ENCODE peak calls at places on chromosomes 12 and 14, in eight cellular contexts. One of them, this sample, is unnamed.

GRCh38 chr14:22900088-22900799 is 17.2 kb downstream of the REM2 start:
- DNase-seq in iris pigment epithelial cell: peak
- DNase-seq in fibroblast of villous mesenchyme: peak
- DNase-seq in Calu3: peak
- DNase-seq in activated CD4-positive, CD25-positive, alpha-beta regulatory T cell: peak
- DNase-seq in SK-MEL-5: peak
- DNase-seq in A172: peak
- DNase-seq in HT-29: peak
- DNase-seq in this sample: no peak

GRCh38 chr14:58077621-58078020 is 74.4 kb downstream of the ARMH4 start:
- DNase-seq in A172: peak
- DNase-seq in SK-MEL-5: no peak
- DNase-seq in fibroblast of villous mesenchyme: peak
- DNase-seq in iris pigment epithelial cell: peak
- DNase-seq in Calu3: no peak
- DNase-seq in HT-29: no peak
- DNase-seq in activated CD4-positive, CD25-positive, alpha-beta regulatory T cell: no peak
- DNase-seq in this sample: no peak

GRCh38 chr12:112032292-112032691 is 19.1 kb downstream of the ERP29 start:
- DNase-seq in Calu3: no peak
- DNase-seq in iris pigment epithelial cell: no peak
- DNase-seq in activated CD4-positive, CD25-positive, alpha-beta regulatory T cell: no peak
- DNase-seq in fibroblast of villous mesenchyme: no peak
- DNase-seq in A172: no peak
- DNase-seq in SK-MEL-5: no peak
- DNase-seq in HT-29: no peak
- DNase-seq in this sample: no peak

GRCh38 chr12:94614288-94614721 is 36.1 kb downstream of the TMCC3 start:
- DNase-seq in HT-29: no peak
- DNase-seq in fibroblast of villous mesenchyme: peak
- DNase-seq in Calu3: no peak
- DNase-seq in SK-MEL-5: peak
- DNase-seq in A172: peak
- DNase-seq in activated CD4-positive, CD25-positive, alpha-beta regulatory T cell: no peak
- DNase-seq in iris pigment epithelial cell: peak
- DNase-seq in this sample: no peak

GRCh38 chr14:20873370-20874177 is 17.6 kb upstream of the RNASE3 start:
- DNase-seq in A172: peak
- DNase-seq in activated CD4-positive, CD25-positive, alpha-beta regulatory T cell: peak
- DNase-seq in iris pigment epithelial cell: peak
- DNase-seq in SK-MEL-5: peak
- DNase-seq in Calu3: peak
- DNase-seq in HT-29: peak
- DNase-seq in fibroblast of villous mesenchyme: peak
- DNase-seq in this sample: peak

GRCh38 chr14:94051115-94051514 is 25.0 kb downstream of the OTUB2 start:
- DNase-seq in iris pigment epithelial cell: peak
- DNase-seq in activated CD4-positive, CD25-positive, alpha-beta regulatory T cell: no peak
- DNase-seq in HT-29: peak
- DNase-seq in SK-MEL-5: peak
- DNase-seq in A172: no peak
- DNase-seq in Calu3: peak
- DNase-seq in fibroblast of villous mesenchyme: peak
- DNase-seq in this sample: no peak

GRCh38 chr12:121217761-121218160 is 7.8 kb downstream of the P2RX4 start:
- DNase-seq in iris pigment epithelial cell: no peak
- DNase-seq in fibroblast of villous mesenchyme: no peak
- DNase-seq in activated CD4-positive, CD25-positive, alpha-beta regulatory T cell: no peak
- DNase-seq in SK-MEL-5: no peak
- DNase-seq in HT-29: no peak
- DNase-seq in Calu3: no peak
- DNase-seq in A172: no peak
- DNase-seq in this sample: no peak

GRCh38 chr12:14954269-14954668 is 7.1 kb downstream of the ARHGDIB start:
- DNase-seq in SK-MEL-5: no peak
- DNase-seq in HT-29: no peak
- DNase-seq in fibroblast of villous mesenchyme: no peak
- DNase-seq in A172: no peak
- DNase-seq in Calu3: no peak
- DNase-seq in iris pigment epithelial cell: peak
- DNase-seq in activated CD4-positive, CD25-positive, alpha-beta regulatory T cell: no peak
- DNase-seq in this sample: no peak

GRCh38 chr12:2719405-2719804 is 75.4 kb upstream of the FKBP4 start:
- DNase-seq in SK-MEL-5: no peak
- DNase-seq in fibroblast of villous mesenchyme: no peak
- DNase-seq in HT-29: no peak
- DNase-seq in activated CD4-positive, CD25-positive, alpha-beta regulatory T cell: no peak
- DNase-seq in A172: peak
- DNase-seq in Calu3: no peak
- DNase-seq in iris pigment epithelial cell: no peak
- DNase-seq in this sample: no peak

GRCh38 chr14:38762845-38763244 is 340.2 kb downstream of the SEC23A start:
- DNase-seq in iris pigment epithelial cell: no peak
- DNase-seq in HT-29: no peak
- DNase-seq in activated CD4-positive, CD25-positive, alpha-beta regulatory T cell: no peak
- DNase-seq in A172: no peak
- DNase-seq in Calu3: no peak
- DNase-seq in fibroblast of villous mesenchyme: no peak
- DNase-seq in SK-MEL-5: no peak
- DNase-seq in this sample: no peak

GRCh38 chr14:103871596-103872480 is 24.5 kb upstream of the PPP1R13B start:
- DNase-seq in SK-MEL-5: no peak
- DNase-seq in iris pigment epithelial cell: no peak
- DNase-seq in A172: no peak
- DNase-seq in activated CD4-positive, CD25-positive, alpha-beta regulatory T cell: peak
- DNase-seq in HT-29: no peak
- DNase-seq in fibroblast of villous mesenchyme: no peak
- DNase-seq in Calu3: peak
- DNase-seq in this sample: peak

GRCh38 chr14:22797017-22797917 is 18.0 kb downstream of the SLC7A7 start:
- DNase-seq in activated CD4-positive, CD25-positive, alpha-beta regulatory T cell: no peak
- DNase-seq in fibroblast of villous mesenchyme: no peak
- DNase-seq in iris pigment epithelial cell: no peak
- DNase-seq in A172: no peak
- DNase-seq in SK-MEL-5: no peak
- DNase-seq in Calu3: no peak
- DNase-seq in HT-29: no peak
- DNase-seq in this sample: no peak

GRCh38 chr12:116939734-116940133 is 29.0 kb downstream of the FBXW8 start:
- DNase-seq in iris pigment epithelial cell: peak
- DNase-seq in A172: no peak
- DNase-seq in SK-MEL-5: no peak
- DNase-seq in Calu3: no peak
- DNase-seq in fibroblast of villous mesenchyme: no peak
- DNase-seq in HT-29: no peak
- DNase-seq in activated CD4-positive, CD25-positive, alpha-beta regulatory T cell: no peak
- DNase-seq in this sample: no peak

GRCh38 chr12:2688381-2688881 is 106.3 kb upstream of the FKBP4 start:
- DNase-seq in activated CD4-positive, CD25-positive, alpha-beta regulatory T cell: no peak
- DNase-seq in SK-MEL-5: no peak
- DNase-seq in Calu3: no peak
- DNase-seq in HT-29: no peak
- DNase-seq in iris pigment epithelial cell: no peak
- DNase-seq in A172: no peak
- DNase-seq in fibroblast of villous mesenchyme: no peak
- DNase-seq in this sample: no peak

GRCh38 chr12:116996648-116997047 is 85.9 kb downstream of the FBXW8 start:
- DNase-seq in Calu3: no peak
- DNase-seq in A172: no peak
- DNase-seq in SK-MEL-5: no peak
- DNase-seq in HT-29: no peak
- DNase-seq in activated CD4-positive, CD25-positive, alpha-beta regulatory T cell: no peak
- DNase-seq in fibroblast of villous mesenchyme: no peak
- DNase-seq in iris pigment epithelial cell: no peak
- DNase-seq in this sample: no peak

GRCh38 chr12:15494329-15495046 is 172.2 kb downstream of the PTPRO start:
- DNase-seq in HT-29: no peak
- DNase-seq in iris pigment epithelial cell: no peak
- DNase-seq in Calu3: no peak
- DNase-seq in activated CD4-positive, CD25-positive, alpha-beta regulatory T cell: no peak
- DNase-seq in A172: no peak
- DNase-seq in fibroblast of villous mesenchyme: no peak
- DNase-seq in SK-MEL-5: no peak
- DNase-seq in this sample: no peak

GRCh38 chr12:67519824-67520433 is 128.6 kb upstream of the DYRK2 start:
- DNase-seq in A172: no peak
- DNase-seq in activated CD4-positive, CD25-positive, alpha-beta regulatory T cell: no peak
- DNase-seq in HT-29: no peak
- DNase-seq in fibroblast of villous mesenchyme: no peak
- DNase-seq in Calu3: no peak
- DNase-seq in iris pigment epithelial cell: no peak
- DNase-seq in SK-MEL-5: no peak
- DNase-seq in this sample: no peak

GRCh38 chr14:101965796-101966718 is 1.7 kb downstream of the DYNC1H1 start:
- DNase-seq in A172: no peak
- DNase-seq in Calu3: no peak
- DNase-seq in HT-29: peak
- DNase-seq in fibroblast of villous mesenchyme: no peak
- DNase-seq in SK-MEL-5: peak
- DNase-seq in iris pigment epithelial cell: no peak
- DNase-seq in activated CD4-positive, CD25-positive, alpha-beta regulatory T cell: no peak
- DNase-seq in this sample: no peak

GRCh38 chr12:58529114-58529665 is 391.1 kb downstream of the LRIG3 start:
- DNase-seq in Calu3: no peak
- DNase-seq in iris pigment epithelial cell: peak
- DNase-seq in SK-MEL-5: no peak
- DNase-seq in A172: peak
- DNase-seq in HT-29: no peak
- DNase-seq in activated CD4-positive, CD25-positive, alpha-beta regulatory T cell: no peak
- DNase-seq in fibroblast of villous mesenchyme: peak
- DNase-seq in this sample: no peak

GRCh38 chr14:76056128-76056527 is 70.6 kb downstream of the IFT43 start:
- DNase-seq in HT-29: peak
- DNase-seq in A172: no peak
- DNase-seq in SK-MEL-5: peak
- DNase-seq in fibroblast of villous mesenchyme: peak
- DNase-seq in Calu3: peak
- DNase-seq in iris pigment epithelial cell: peak
- DNase-seq in activated CD4-positive, CD25-positive, alpha-beta regulatory T cell: no peak
- DNase-seq in this sample: no peak

GRCh38 chr12:80041691-80042090 is 57.6 kb upstream of the OTOGL start:
- DNase-seq in activated CD4-positive, CD25-positive, alpha-beta regulatory T cell: no peak
- DNase-seq in A172: peak
- DNase-seq in HT-29: no peak
- DNase-seq in Calu3: no peak
- DNase-seq in iris pigment epithelial cell: peak
- DNase-seq in SK-MEL-5: no peak
- DNase-seq in fibroblast of villous mesenchyme: peak
- DNase-seq in this sample: no peak

GRCh38 chr12:116598341-116599284 is 39.4 kb downstream of the MAP1LC3B2 start:
- DNase-seq in HT-29: no peak
- DNase-seq in activated CD4-positive, CD25-positive, alpha-beta regulatory T cell: no peak
- DNase-seq in A172: no peak
- DNase-seq in Calu3: no peak
- DNase-seq in iris pigment epithelial cell: no peak
- DNase-seq in fibroblast of villous mesenchyme: peak
- DNase-seq in SK-MEL-5: no peak
- DNase-seq in this sample: no peak

GRCh38 chr14:55848964-55849363 is 269.0 kb downstream of the KTN1 start:
- DNase-seq in HT-29: no peak
- DNase-seq in A172: no peak
- DNase-seq in fibroblast of villous mesenchyme: no peak
- DNase-seq in SK-MEL-5: no peak
- DNase-seq in iris pigment epithelial cell: no peak
- DNase-seq in activated CD4-positive, CD25-positive, alpha-beta regulatory T cell: no peak
- DNase-seq in Calu3: no peak
- DNase-seq in this sample: no peak

GRCh38 chr12:75505706-75506312 is 5.6 kb downstream of the KRR1 start:
- DNase-seq in iris pigment epithelial cell: peak
- DNase-seq in activated CD4-positive, CD25-positive, alpha-beta regulatory T cell: no peak
- DNase-seq in A172: no peak
- DNase-seq in Calu3: no peak
- DNase-seq in HT-29: peak
- DNase-seq in fibroblast of villous mesenchyme: peak
- DNase-seq in SK-MEL-5: peak
- DNase-seq in this sample: no peak

GRCh38 chr14:79136437-79137430 is 966.6 kb downstream of the NRXN3 start:
- DNase-seq in activated CD4-positive, CD25-positive, alpha-beta regulatory T cell: no peak
- DNase-seq in SK-MEL-5: no peak
- DNase-seq in A172: peak
- DNase-seq in fibroblast of villous mesenchyme: no peak
- DNase-seq in Calu3: no peak
- DNase-seq in iris pigment epithelial cell: no peak
- DNase-seq in HT-29: no peak
- DNase-seq in this sample: no peak

GRCh38 chr12:113276306-113276705 is 55.0 kb downstream of the TPCN1 start:
- DNase-seq in HT-29: no peak
- DNase-seq in iris pigment epithelial cell: no peak
- DNase-seq in activated CD4-positive, CD25-positive, alpha-beta regulatory T cell: no peak
- DNase-seq in A172: no peak
- DNase-seq in SK-MEL-5: no peak
- DNase-seq in Calu3: no peak
- DNase-seq in fibroblast of villous mesenchyme: peak
- DNase-seq in this sample: no peak

GRCh38 chr12:26688344-26688904 is 144.6 kb downstream of the ITPR2 start:
- DNase-seq in iris pigment epithelial cell: no peak
- DNase-seq in HT-29: no peak
- DNase-seq in fibroblast of villous mesenchyme: no peak
- DNase-seq in SK-MEL-5: no peak
- DNase-seq in A172: no peak
- DNase-seq in activated CD4-positive, CD25-positive, alpha-beta regulatory T cell: no peak
- DNase-seq in Calu3: no peak
- DNase-seq in this sample: no peak

GRCh38 chr14:22822017-22822618 is 6.9 kb upstream of the SLC7A7 start:
- DNase-seq in iris pigment epithelial cell: no peak
- DNase-seq in A172: no peak
- DNase-seq in HT-29: no peak
- DNase-seq in activated CD4-positive, CD25-positive, alpha-beta regulatory T cell: no peak
- DNase-seq in SK-MEL-5: no peak
- DNase-seq in fibroblast of villous mesenchyme: no peak
- DNase-seq in Calu3: peak
- DNase-seq in this sample: no peak

GRCh38 chr14:102523200-102524025 is 13.8 kb upstream of the ANKRD9 start:
- DNase-seq in A172: no peak
- DNase-seq in HT-29: no peak
- DNase-seq in Calu3: no peak
- DNase-seq in SK-MEL-5: no peak
- DNase-seq in activated CD4-positive, CD25-positive, alpha-beta regulatory T cell: no peak
- DNase-seq in iris pigment epithelial cell: no peak
- DNase-seq in fibroblast of villous mesenchyme: no peak
- DNase-seq in this sample: no peak

GRCh38 chr12:49627752-49628360 is 4.5 kb downstream of the PRPF40B start:
- DNase-seq in SK-MEL-5: no peak
- DNase-seq in fibroblast of villous mesenchyme: no peak
- DNase-seq in HT-29: no peak
- DNase-seq in activated CD4-positive, CD25-positive, alpha-beta regulatory T cell: no peak
- DNase-seq in iris pigment epithelial cell: peak
- DNase-seq in Calu3: no peak
- DNase-seq in A172: peak
- DNase-seq in this sample: no peak

GRCh38 chr12:110233212-110233903 is 47.7 kb upstream of the ATP2A2 start:
- DNase-seq in HT-29: no peak
- DNase-seq in activated CD4-positive, CD25-positive, alpha-beta regulatory T cell: no peak
- DNase-seq in Calu3: no peak
- DNase-seq in A172: no peak
- DNase-seq in SK-MEL-5: no peak
- DNase-seq in iris pigment epithelial cell: no peak
- DNase-seq in fibroblast of villous mesenchyme: no peak
- DNase-seq in this sample: no peak

GRCh38 chr14:83071888-83072501 is 1538.3 kb upstream of the SEL1L start:
- DNase-seq in fibroblast of villous mesenchyme: peak
- DNase-seq in activated CD4-positive, CD25-positive, alpha-beta regulatory T cell: no peak
- DNase-seq in A172: peak
- DNase-seq in iris pigment epithelial cell: peak
- DNase-seq in SK-MEL-5: peak
- DNase-seq in HT-29: peak
- DNase-seq in Calu3: peak
- DNase-seq in this sample: no peak

GRCh38 chr12:89695830-89696229 is 12.8 kb downstream of the ATP2B1 start:
- DNase-seq in SK-MEL-5: no peak
- DNase-seq in A172: no peak
- DNase-seq in activated CD4-positive, CD25-positive, alpha-beta regulatory T cell: no peak
- DNase-seq in fibroblast of villous mesenchyme: no peak
- DNase-seq in HT-29: no peak
- DNase-seq in iris pigment epithelial cell: no peak
- DNase-seq in Calu3: no peak
- DNase-seq in this sample: no peak

GRCh38 chr14:103138483-103139370 is 15.5 kb downstream of the TNFAIP2 start:
- DNase-seq in HT-29: no peak
- DNase-seq in iris pigment epithelial cell: no peak
- DNase-seq in SK-MEL-5: no peak
- DNase-seq in A172: no peak
- DNase-seq in fibroblast of villous mesenchyme: no peak
- DNase-seq in activated CD4-positive, CD25-positive, alpha-beta regulatory T cell: no peak
- DNase-seq in Calu3: no peak
- DNase-seq in this sample: no peak

This sample was measured in activated T-helper 9 cell treated with anti-CD3 and anti-CD28 coated beads, Interleukin-2, amount 50 U/mL, for 16 hours.